ENCODE peak calls at places on chromosome 11, in ten cellular contexts. One of them, this sample, is unnamed.

GRCh38 chr11:35180311-35181233 is 41.6 kb downstream of the CD44 start:
- DNase-seq in OCI-LY7: no peak
- DNase-seq in IMR-90: peak; percentile 55
- DNase-seq in lung: no peak
- DNase-seq in brain microvascular endothelial cell: no peak
- DNase-seq in neural progenitor cell: peak; percentile 20
- DNase-seq in BE2C: no peak
- DNase-seq in adrenal gland: no peak
- DNase-seq in fibroblast of lung: peak; percentile 82
- DNase-seq in PC-3: no peak
- DNase-seq in this sample: no peak

GRCh38 chr11:10305964-10306918 is 1.4 kb downstream of the ADM start:
- DNase-seq in OCI-LY7: no peak
- DNase-seq in IMR-90: peak; percentile 32
- DNase-seq in lung: no peak
- DNase-seq in brain microvascular endothelial cell: no peak
- DNase-seq in neural progenitor cell: peak; percentile 70
- DNase-seq in BE2C: peak; percentile 39
- DNase-seq in adrenal gland: no peak
- DNase-seq in fibroblast of lung: no peak
- DNase-seq in PC-3: peak; percentile 34
- DNase-seq in this sample: peak; percentile 40

GRCh38 chr11:120343429-120343828 is 7.2 kb downstream of the ARHGEF12 start:
- DNase-seq in OCI-LY7: peak; percentile 4
- DNase-seq in IMR-90: no peak
- DNase-seq in lung: no peak
- DNase-seq in brain microvascular endothelial cell: no peak
- DNase-seq in neural progenitor cell: no peak
- DNase-seq in BE2C: no peak
- DNase-seq in adrenal gland: no peak
- DNase-seq in fibroblast of lung: no peak
- DNase-seq in PC-3: no peak
- DNase-seq in this sample: peak; percentile 62

GRCh38 chr11:66854729-66855211 is 2.1 kb upstream of the LRFN4 start:
- DNase-seq in OCI-LY7: no peak
- DNase-seq in IMR-90: no peak
- DNase-seq in lung: no peak
- DNase-seq in brain microvascular endothelial cell: no peak
- DNase-seq in neural progenitor cell: no peak
- DNase-seq in BE2C: no peak
- DNase-seq in adrenal gland: no peak
- DNase-seq in fibroblast of lung: no peak
- DNase-seq in PC-3: no peak
- DNase-seq in this sample: no peak

GRCh38 chr11:859394-860131 is 16.9 kb downstream of the TSPAN4 start:
- DNase-seq in OCI-LY7: no peak
- DNase-seq in IMR-90: peak; percentile 85
- DNase-seq in lung: peak; percentile 72
- DNase-seq in brain microvascular endothelial cell: peak; percentile 84
- DNase-seq in neural progenitor cell: no peak
- DNase-seq in BE2C: peak; percentile 90
- DNase-seq in adrenal gland: peak; percentile 82
- DNase-seq in fibroblast of lung: peak; percentile 80
- DNase-seq in PC-3: peak; percentile 26
- DNase-seq in this sample: no peak

GRCh38 chr11:43504316-43504950 is 145.7 kb downstream of the TTC17 start:
- DNase-seq in OCI-LY7: peak; percentile 4
- DNase-seq in IMR-90: peak; percentile 13
- DNase-seq in lung: no peak
- DNase-seq in brain microvascular endothelial cell: peak; percentile 7
- DNase-seq in neural progenitor cell: peak; percentile 67
- DNase-seq in BE2C: peak; percentile 24
- DNase-seq in adrenal gland: peak; percentile 48
- DNase-seq in fibroblast of lung: peak; percentile 7
- DNase-seq in PC-3: peak; percentile 53
- DNase-seq in this sample: no peak

GRCh38 chr11:131748146-131749050 is 378.0 kb downstream of the NTM start:
- DNase-seq in OCI-LY7: peak; percentile 38
- DNase-seq in IMR-90: peak; percentile 79
- DNase-seq in lung: peak; percentile 43
- DNase-seq in brain microvascular endothelial cell: peak; percentile 91
- DNase-seq in neural progenitor cell: peak; percentile 81
- DNase-seq in BE2C: peak; percentile 30
- DNase-seq in adrenal gland: peak; percentile 69
- DNase-seq in fibroblast of lung: peak; percentile 68
- DNase-seq in PC-3: peak; percentile 69
- DNase-seq in this sample: peak; percentile 5

GRCh38 chr11:120586072-120586471 is 74.5 kb downstream of the GRIK4 start:
- DNase-seq in OCI-LY7: no peak
- DNase-seq in IMR-90: no peak
- DNase-seq in lung: no peak
- DNase-seq in brain microvascular endothelial cell: no peak
- DNase-seq in neural progenitor cell: no peak
- DNase-seq in BE2C: no peak
- DNase-seq in adrenal gland: no peak
- DNase-seq in fibroblast of lung: no peak
- DNase-seq in PC-3: no peak
- DNase-seq in this sample: no peak

GRCh38 chr11:39374963-39375698 is 2084.3 kb downstream of the LRRC4C start:
- DNase-seq in OCI-LY7: peak; percentile 22
- DNase-seq in IMR-90: peak; percentile 2
- DNase-seq in lung: no peak
- DNase-seq in brain microvascular endothelial cell: no peak
- DNase-seq in neural progenitor cell: peak; percentile 49
- DNase-seq in BE2C: no peak
- DNase-seq in adrenal gland: no peak
- DNase-seq in fibroblast of lung: peak; percentile 3
- DNase-seq in PC-3: peak; percentile 67
- DNase-seq in this sample: no peak

GRCh38 chr11:9629064-9629463 is 34.8 kb upstream of the SWAP70 start:
- DNase-seq in OCI-LY7: no peak
- DNase-seq in IMR-90: no peak
- DNase-seq in lung: no peak
- DNase-seq in brain microvascular endothelial cell: no peak
- DNase-seq in neural progenitor cell: no peak
- DNase-seq in BE2C: no peak
- DNase-seq in adrenal gland: no peak
- DNase-seq in fibroblast of lung: no peak
- DNase-seq in PC-3: no peak
- DNase-seq in this sample: no peak

GRCh38 chr11:10348650-10349280 is 43.9 kb downstream of the ADM start:
- DNase-seq in OCI-LY7: no peak
- DNase-seq in IMR-90: peak; percentile 84
- DNase-seq in lung: no peak
- DNase-seq in brain microvascular endothelial cell: no peak
- DNase-seq in neural progenitor cell: no peak
- DNase-seq in BE2C: no peak
- DNase-seq in adrenal gland: no peak
- DNase-seq in fibroblast of lung: peak; percentile 84
- DNase-seq in PC-3: peak; percentile 54
- DNase-seq in this sample: no peak

GRCh38 chr11:86068138-86068861 is 584 bp downstream of the PICALM start:
- DNase-seq in OCI-LY7: peak; percentile 66
- DNase-seq in IMR-90: no peak
- DNase-seq in lung: peak; percentile 33
- DNase-seq in brain microvascular endothelial cell: no peak
- DNase-seq in neural progenitor cell: peak; percentile 65
- DNase-seq in BE2C: peak; percentile 38
- DNase-seq in adrenal gland: peak; percentile 50
- DNase-seq in fibroblast of lung: no peak
- DNase-seq in PC-3: peak; percentile 6
- DNase-seq in this sample: peak; percentile 73

DNA sequence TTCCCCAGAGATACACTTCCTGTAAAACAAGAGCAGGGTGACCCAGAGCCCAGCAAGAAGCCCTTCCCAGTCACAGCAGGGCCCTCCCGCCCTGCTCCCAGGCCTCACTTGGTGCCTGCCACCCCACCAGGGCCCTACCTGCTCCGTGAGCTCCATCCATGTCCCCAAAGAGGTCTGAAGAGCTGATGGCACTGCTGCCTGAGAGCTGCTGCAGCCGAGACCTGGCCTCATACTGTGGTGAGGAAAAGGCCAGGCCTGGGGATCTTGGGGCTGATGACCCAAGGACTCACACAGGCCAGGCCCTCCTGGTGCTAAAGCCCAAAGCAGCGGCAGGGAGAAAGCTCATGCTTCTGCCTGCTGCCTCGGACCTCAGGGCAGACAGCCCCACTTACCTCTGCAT is 10.3 kb downstream of the ARFGAP2 start:
- DNase-seq in OCI-LY7: no peak
- DNase-seq in IMR-90: no peak
- DNase-seq in lung: no peak
- DNase-seq in brain microvascular endothelial cell: no peak
- DNase-seq in neural progenitor cell: no peak
- DNase-seq in BE2C: no peak
- DNase-seq in adrenal gland: no peak
- DNase-seq in fibroblast of lung: no peak
- DNase-seq in PC-3: no peak
- DNase-seq in this sample: no peak
- H3K36me3 ChIP-seq in OCI-LY7: peaks cover 96% of the 10 kb centered on the region
- H3K36me3 ChIP-seq in IMR-90: peaks cover 58% of the 10 kb centered on the region
- H3K36me3 ChIP-seq in lung: peaks cover 24% of the 10 kb centered on the region
- H3K36me3 ChIP-seq in brain microvascular endothelial cell: peaks cover 87% of the 10 kb centered on the region
- H3K36me3 ChIP-seq in neural progenitor cell: no peaks in the 10 kb centered on the region
- H3K36me3 ChIP-seq in BE2C: peaks cover 9% of the 10 kb centered on the region
- H3K36me3 ChIP-seq in adrenal gland: no peaks in the 10 kb centered on the region
- H3K36me3 ChIP-seq in fibroblast of lung: peaks cover 33% of the 10 kb centered on the region
- H3K36me3 ChIP-seq in PC-3: peaks cover 27% of the 10 kb centered on the region
- H3K36me3 ChIP-seq in this sample: peaks cover 42% of the 10 kb centered on the region

GRCh38 chr11:111938687-111939160 is 1.6 kb downstream of the DIXDC1 start:
- DNase-seq in OCI-LY7: peak; percentile 67
- DNase-seq in IMR-90: peak; percentile 63
- DNase-seq in lung: no peak
- DNase-seq in brain microvascular endothelial cell: peak; percentile 49
- DNase-seq in neural progenitor cell: peak; percentile 40
- DNase-seq in BE2C: no peak
- DNase-seq in adrenal gland: peak; percentile 68
- DNase-seq in fibroblast of lung: peak; percentile 66
- DNase-seq in PC-3: peak; percentile 32
- DNase-seq in this sample: peak; percentile 62
- H3K4me3 ChIP-seq in OCI-LY7: peak overlapping the region; percentile 70
- H3K4me3 ChIP-seq in IMR-90: peak overlapping the region; percentile 1
- H3K4me3 ChIP-seq in lung: no peak overlapping the region
- H3K4me3 ChIP-seq in brain microvascular endothelial cell: peak overlapping the region; percentile 71
- H3K4me3 ChIP-seq in neural progenitor cell: peak overlapping the region; percentile 63
- H3K4me3 ChIP-seq in BE2C: peak overlapping the region; percentile 79
- H3K4me3 ChIP-seq in adrenal gland: no peak overlapping the region
- H3K4me3 ChIP-seq in fibroblast of lung: peak overlapping the region; percentile 62
- H3K4me3 ChIP-seq in PC-3: no peak overlapping the region
- H3K4me3 ChIP-seq in this sample: no peak overlapping the region

DNA sequence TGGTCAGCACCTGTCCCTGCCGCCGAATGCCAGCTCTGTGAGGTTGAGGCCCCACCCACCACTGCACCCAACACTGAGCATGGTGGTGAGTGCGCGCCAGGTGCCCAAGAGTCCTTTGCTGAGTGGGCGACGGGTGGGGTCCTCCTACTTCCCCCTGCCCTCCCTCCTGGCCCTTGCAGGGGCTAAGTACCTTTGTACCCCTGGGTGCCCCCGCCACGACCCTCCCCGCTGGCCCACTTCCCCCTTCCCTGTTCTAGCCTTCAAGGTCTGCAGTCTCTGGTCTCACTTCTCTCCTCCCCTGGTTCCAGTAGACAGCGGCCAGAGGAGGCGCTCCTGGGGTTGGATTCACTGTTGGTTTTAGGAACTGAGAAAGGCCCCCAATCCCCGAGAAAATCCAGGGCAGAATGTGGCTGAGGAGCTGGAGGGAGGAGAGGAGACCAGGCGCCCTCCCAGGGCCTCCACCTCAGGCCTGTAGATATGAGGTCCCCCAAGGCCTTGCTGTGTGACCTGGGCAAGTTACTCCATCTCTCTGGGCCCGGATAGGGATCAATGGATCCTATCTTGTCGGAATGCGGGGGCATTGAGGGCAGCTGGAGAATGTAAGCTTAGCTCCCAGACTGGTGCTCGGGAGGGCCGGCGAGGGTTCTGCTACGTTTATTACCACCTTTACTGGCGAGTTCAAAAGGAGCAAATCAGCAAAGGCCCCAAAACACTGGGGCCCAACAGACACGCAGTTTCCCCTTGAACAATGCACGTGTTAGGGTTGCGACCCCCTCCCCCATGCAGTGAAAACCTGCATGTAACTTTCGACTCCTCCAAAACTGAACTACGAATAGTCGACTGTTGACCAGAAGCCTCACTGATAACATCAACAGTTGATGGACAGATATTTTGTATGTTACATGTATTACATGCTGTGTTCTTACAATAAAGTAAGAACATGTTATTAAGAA is 31.9 kb upstream of the SMIM38 start:
- DNase-seq in OCI-LY7: no peak
- DNase-seq in IMR-90: no peak
- DNase-seq in lung: no peak
- DNase-seq in brain microvascular endothelial cell: no peak
- DNase-seq in neural progenitor cell: no peak
- DNase-seq in BE2C: no peak
- DNase-seq in adrenal gland: no peak
- DNase-seq in fibroblast of lung: no peak
- DNase-seq in PC-3: no peak
- DNase-seq in this sample: peak; percentile 37
- TF ChIP-seq CTCF in OCI-LY7: no peak
- TF ChIP-seq CTCF in IMR-90: no peak
- TF ChIP-seq CTCF in lung: no peak
- TF ChIP-seq CTCF in brain microvascular endothelial cell: peak; percentile 15
- TF ChIP-seq CTCF in neural progenitor cell: peak; percentile 17
- TF ChIP-seq CTCF in BE2C: no peak
- TF ChIP-seq CTCF in adrenal gland: no peak
- TF ChIP-seq CTCF in fibroblast of lung: no peak
- TF ChIP-seq CTCF in PC-3: no peak
- TF ChIP-seq CTCF in this sample: peak; percentile 38

GRCh38 chr11:3375552-3375951 is 3.4 kb downstream of the ZNF195 start:
- DNase-seq in OCI-LY7: no peak
- DNase-seq in IMR-90: no peak
- DNase-seq in lung: no peak
- DNase-seq in brain microvascular endothelial cell: no peak
- DNase-seq in neural progenitor cell: no peak
- DNase-seq in BE2C: peak; percentile 21
- DNase-seq in adrenal gland: no peak
- DNase-seq in fibroblast of lung: peak; percentile 41
- DNase-seq in PC-3: no peak
- DNase-seq in this sample: no peak

GRCh38 chr11:3381794-3382193 is 2.8 kb upstream of the ZNF195 start:
- DNase-seq in OCI-LY7: no peak
- DNase-seq in IMR-90: no peak
- DNase-seq in lung: no peak
- DNase-seq in brain microvascular endothelial cell: no peak
- DNase-seq in neural progenitor cell: peak; percentile 28
- DNase-seq in BE2C: no peak
- DNase-seq in adrenal gland: no peak
- DNase-seq in fibroblast of lung: no peak
- DNase-seq in PC-3: no peak
- DNase-seq in this sample: no peak

GRCh38 chr11:3378426-3379423 is at the start of gene ZNF195:
- DNase-seq in OCI-LY7: peak; percentile 99
- DNase-seq in IMR-90: peak; percentile 90
- DNase-seq in lung: peak; percentile 99
- DNase-seq in brain microvascular endothelial cell: peak; percentile 98
- DNase-seq in neural progenitor cell: peak; percentile 99
- DNase-seq in BE2C: peak; percentile 95
- DNase-seq in adrenal gland: peak; percentile 99
- DNase-seq in fibroblast of lung: peak; percentile 92
- DNase-seq in PC-3: peak; percentile 96
- DNase-seq in this sample: peak; percentile 95

GRCh38 chr11:3382613-3383275 is 3.8 kb upstream of the ZNF195 start:
- DNase-seq in OCI-LY7: no peak
- DNase-seq in IMR-90: no peak
- DNase-seq in lung: no peak
- DNase-seq in brain microvascular endothelial cell: no peak
- DNase-seq in neural progenitor cell: no peak
- DNase-seq in BE2C: no peak
- DNase-seq in adrenal gland: no peak
- DNase-seq in fibroblast of lung: no peak
- DNase-seq in PC-3: no peak
- DNase-seq in this sample: no peak

GRCh38 chr11:3380706-3381570 is 2.0 kb upstream of the ZNF195 start:
- DNase-seq in OCI-LY7: no peak
- DNase-seq in IMR-90: no peak
- DNase-seq in lung: no peak
- DNase-seq in brain microvascular endothelial cell: peak; percentile 55
- DNase-seq in neural progenitor cell: peak; percentile 71
- DNase-seq in BE2C: peak; percentile 47
- DNase-seq in adrenal gland: no peak
- DNase-seq in fibroblast of lung: no peak
- DNase-seq in PC-3: no peak
- DNase-seq in this sample: no peak
- H3K36me3 ChIP-seq in OCI-LY7: peaks cover 19% of the 10 kb centered on the region
- H3K36me3 ChIP-seq in IMR-90: peaks cover 5% of the 10 kb centered on the region
- H3K36me3 ChIP-seq in lung: no peaks in the 10 kb centered on the region
- H3K36me3 ChIP-seq in brain microvascular endothelial cell: peaks cover 7% of the 10 kb centered on the region
- H3K36me3 ChIP-seq in neural progenitor cell: peaks cover 5% of the 10 kb centered on the region
- H3K36me3 ChIP-seq in BE2C: peaks cover 8% of the 10 kb centered on the region
- H3K36me3 ChIP-seq in adrenal gland: no peaks in the 10 kb centered on the region
- H3K36me3 ChIP-seq in fibroblast of lung: peaks cover 3% of the 10 kb centered on the region
- H3K36me3 ChIP-seq in PC-3: peaks cover 16% of the 10 kb centered on the region
- H3K36me3 ChIP-seq in this sample: peaks cover 6% of the 10 kb centered on the region

This sample was measured in GM06990.